ENCODE peak calls at places on chromosomes 6 and 20, in four cellular contexts. P is omental fat pad, G is hippocampal formation, V is spleen. D is an unnamed sample.

GRCh38 chr20:41005361-41005729 is 23.3 kb upstream of the TOP1 start:
- DNase-seq in G (no peak), V (no peak), P (peak), D (no peak)

GRCh38 chr20:2602046-2602735 is 50.2 kb upstream of the NOP56 start:
- DNase-seq in V (no peak), G (no peak), P (no peak), D (no peak)

GRCh38 chr20:50995506-50995905 is 27.4 kb downstream of the KCNG1 start:
- DNase-seq in V (no peak), P (no peak), G (no peak), D (no peak)

GRCh38 chr6:2353412-2354137 is 108.2 kb upstream of the GMDS start:
- DNase-seq in V (no peak), G (peak), P (peak), D (no peak)

GRCh38 chr6:140320799-140321099 is 946.3 kb upstream of the CITED2 start:
- DNase-seq in V (no peak), P (no peak), G (no peak), D (no peak)

GRCh38 chr20:34922654-34923381 is 32.8 kb downstream of the GSS start:
- DNase-seq in G (no peak), V (no peak), P (no peak), D (no peak)

GRCh38 chr6:34497411-34497810 is 31.5 kb downstream of the PACSIN1 start:
- DNase-seq in G (no peak), V (peak), P (no peak), D (no peak)

GRCh38 chr20:9498322-9498721 is 16.1 kb upstream of the LAMP5 start:
- DNase-seq in G (no peak), P (no peak), V (no peak), D (no peak)

GRCh38 chr6:28719275-28719940 is 193.7 kb downstream of the GPX5 start:
- DNase-seq in V (no peak), G (no peak), P (no peak), D (no peak)

GRCh38 chr20:25247100-25247665 is 702 bp upstream of the PYGB start:
- DNase-seq in V (no peak), G (peak), P (no peak), D (no peak)

GRCh38 chr20:52019313-52019712 is 172.3 kb downstream of the ZFP64 start:
- DNase-seq in G (no peak), V (no peak), P (no peak), D (no peak)

GRCh38 chr6:68256391-68256790 is 378.7 kb upstream of the ADGRB3 start:
- DNase-seq in G (no peak), P (no peak), V (no peak), D (no peak)

GRCh38 chr6:81792826-81793225 is 40.3 kb upstream of the TENT5A start:
- DNase-seq in G (no peak), V (no peak), P (no peak), D (no peak)

GRCh38 chr6:75188221-75188620 is 17.6 kb downstream of the COL12A1 start:
- DNase-seq in P (no peak), V (no peak), G (no peak), D (no peak)

GRCh38 chr6:37433657-37434271 is 743 bp downstream of the CMTR1 start:
- DNase-seq in G (peak), P (no peak), V (no peak), D (peak)

GRCh38 chr6:118509009-118509617 is 39.0 kb upstream of the PLN start:
- DNase-seq in G (peak), P (no peak), V (no peak), D (no peak)

GRCh38 chr6:109290143-109290931 is 91.9 kb downstream of the CD164 start:
- DNase-seq in G (no peak), V (no peak), P (no peak), D (no peak)

GRCh38 chr6:109669811-109670210 is 21.2 kb downstream of the AK9 start:
- DNase-seq in P (no peak), V (no peak), G (no peak), D (no peak)

GRCh38 chr20:59047938-59048680 is 5.5 kb upstream of the PRELID3B start:
- DNase-seq in P (no peak), G (no peak), V (no peak), D (no peak)

GRCh38 chr20:37411408-37412306 is 65.7 kb downstream of the SRC start:
- DNase-seq in G (no peak), V (no peak), P (no peak), D (no peak)

GRCh38 chr20:21161926-21162325 is 36.0 kb downstream of the KIZ start:
- DNase-seq in G (no peak), V (no peak), P (no peak), D (no peak)

GRCh38 chr6:16730720-16731502 is 30.3 kb downstream of the ATXN1 start:
- DNase-seq in P (no peak), G (no peak), V (no peak), D (no peak)

GRCh38 chr6:7628479-7628878 is 38.5 kb downstream of the SNRNP48 start:
- DNase-seq in P (no peak), V (no peak), G (no peak), D (no peak)

GRCh38 chr6:153086225-153086990 is 44.7 kb downstream of the RGS17 start:
- DNase-seq in G (no peak), P (no peak), V (no peak), D (no peak)

GRCh38 chr6:46024122-46024769 is 8.6 kb upstream of the CLIC5 start:
- DNase-seq in V (no peak), G (no peak), P (no peak), D (no peak)

GRCh38 chr20:63309261-63310071 is 16.5 kb downstream of the COL20A1 start:
- DNase-seq in G (no peak), V (no peak), P (no peak), D (no peak)

GRCh38 chr6:118263929-118264486 is 284.1 kb upstream of the PLN start:
- DNase-seq in V (no peak), G (peak), P (no peak), D (no peak)

GRCh38 chr6:97668716-97669115 is 385.7 kb upstream of the MMS22L start:
- DNase-seq in V (peak), G (peak), P (no peak), D (no peak)

GRCh38 chr6:108621117-108621516 is 60.4 kb downstream of the FOXO3 start:
- DNase-seq in P (peak), G (no peak), V (no peak), D (no peak)

GRCh38 chr20:44336086-44336485 is 757 bp upstream of the R3HDML start:
- DNase-seq in P (no peak), G (no peak), V (no peak), D (no peak)